ENCODE peak calls at places on chromosomes 1 and 21, in seven cellular contexts. I is activated T-cell treated with anti-CD3 and anti-CD28 coated beads, Interleukin-2, amount 50 U/mL, for 72 hours; B is effector CD4-positive, alpha-beta T cell; M is activated naive CD4-positive, alpha-beta T cell treated with anti-CD3 and anti-CD28 coated beads for 36 hours; X is CD4-positive, alpha-beta T cell; P is lower leg skin; T is T-helper 1 cell. N is an unnamed sample.

GRCh38 chr1:43774359-43774758 is 67.0 kb downstream of the ST3GAL3 start:
- DNase-seq in I (peak; percentile 6), B (no peak), M (no peak), X (no peak), P (no peak), T (no peak), N (no peak)

GRCh38 chr21:15826147-15826780 is 96.5 kb downstream of the USP25 start:
- DNase-seq in I (peak; percentile 16), B (peak; percentile 12), M (peak; percentile 53), X (no peak), P (no peak), T (peak; percentile 47), N (no peak)

GRCh38 chr1:168483531-168483930 is 60.3 kb downstream of the XCL2 start:
- DNase-seq in I (no peak), B (no peak), M (no peak), X (no peak), P (no peak), T (no peak), N (no peak)

GRCh38 chr21:34602061-34602460 is 12.9 kb downstream of the RCAN1 start:
- DNase-seq in I (no peak), B (no peak), M (no peak), X (no peak), P (no peak), T (no peak), N (no peak)

GRCh38 chr21:14718957-14719356 is 172.8 kb upstream of the SAMSN1 start:
- DNase-seq in I (no peak), B (no peak), M (no peak), X (no peak), P (no peak), T (no peak), N (no peak)

GRCh38 chr1:204418174-204419063 is 6.8 kb upstream of the PPP1R15B start:
- DNase-seq in I (no peak), B (no peak), M (no peak), X (no peak), P (no peak), T (no peak), N (no peak)

GRCh38 chr1:76073471-76073870 is 1.1 kb upstream of the ST6GALNAC3 start:
- DNase-seq in I (no peak), B (no peak), M (no peak), X (no peak), P (no peak), T (no peak), N (no peak)

GRCh38 chr1:204842892-204843291 is 27.8 kb upstream of the NFASC start:
- DNase-seq in I (no peak), B (no peak), M (no peak), X (no peak), P (no peak), T (no peak), N (no peak)

GRCh38 chr1:110620250-110620615 is 14.1 kb upstream of the KCNA2 start:
- DNase-seq in I (no peak), B (no peak), M (no peak), X (no peak), P (no peak), T (peak; percentile 76), N (no peak)

GRCh38 chr1:90724926-90725325 is 7.8 kb upstream of the BARHL2 start:
- DNase-seq in I (no peak), B (no peak), M (no peak), X (no peak), P (no peak), T (no peak), N (no peak)

GRCh38 chr1:42922687-42923366 is 35.8 kb downstream of the SLC2A1 start:
- DNase-seq in I (peak; percentile 69), B (peak; percentile 42), M (peak; percentile 80), X (no peak), P (no peak), T (peak; percentile 81), N (peak; percentile 71)